ENCODE peak calls at places on chromosomes 5 and 9, in five cellular contexts. I is GM23248, Y is right atrium auricular region, V is fibroblast of mammary gland, N is breast epithelium. S is an unnamed sample.

GRCh38 chr9:109248133-109248581 is 72.7 kb downstream of the EPB41L4B start:
- DNase-seq in Y (no peak), I (peak; percentile 40), V (peak; percentile 15), N (no peak), S (peak; percentile 45)

GRCh38 chr9:136011703-136012496 is 50.7 kb upstream of the UBAC1 start:
- DNase-seq in Y (peak; percentile 90), I (peak; percentile 37), N (no peak), V (peak; percentile 77), S (peak; percentile 82)

GRCh38 chr5:168308976-168309598 is 17.6 kb downstream of the WWC1 start:
- DNase-seq in N (no peak), V (no peak), Y (no peak), I (no peak), S (no peak)

GRCh38 chr9:123335227-123335985 is 20.6 kb upstream of the CRB2 start:
- DNase-seq in V (peak; percentile 47), I (peak; percentile 93), N (no peak), Y (no peak), S (no peak)

GRCh38 chr5:68872088-68872842 is 221.5 kb upstream of the SLC30A5 start:
- DNase-seq in Y (no peak), N (no peak), V (peak; percentile 11), I (no peak), S (peak; percentile 14)

GRCh38 chr9:115413766-115414382 is 295.9 kb upstream of the TNC start:
- DNase-seq in N (no peak), Y (no peak), V (peak; percentile 30), I (peak; percentile 7), S (no peak)

GRCh38 chr9:84573098-84573497 is 96.4 kb upstream of the NTRK2 start:
- DNase-seq in I (no peak), N (no peak), V (no peak), Y (no peak), S (peak; percentile 39)

GRCh38 chr9:90034071-90034470 is 429.3 kb downstream of the GADD45G start:
- DNase-seq in Y (no peak), N (no peak), I (no peak), V (no peak), S (no peak)

GRCh38 chr5:136137497-136138220 is 5.0 kb downstream of the SMAD5 start:
- DNase-seq in I (peak; percentile 61), N (no peak), Y (no peak), V (no peak), S (no peak)

GRCh38 chr9:135081731-135082130 is 5.7 kb upstream of the OLFM1 start:
- DNase-seq in V (no peak), I (no peak), N (no peak), Y (no peak), S (no peak)

GRCh38 chr5:139460457-139460856 is 2.1 kb downstream of the ECSCR start:
- DNase-seq in I (no peak), V (no peak), Y (no peak), N (no peak), S (no peak)
- H3K4me3 ChIP-seq in I (no peak overlapping the region), V (no peak overlapping the region), Y (no peak overlapping the region), N (no peak overlapping the region), S (no peak overlapping the region)

GRCh38 chr5:177509361-177509951 is at the start of gene DOK3:
- DNase-seq in Y (no peak), I (no peak), N (no peak), V (no peak), S (peak; percentile 80)

GRCh38 chr5:177507596-177508216 is 1.9 kb downstream of the DOK3 start:
- DNase-seq in I (no peak), N (no peak), Y (no peak), V (no peak), S (no peak)

GRCh38 chr5:177509991-177510566 is 453 bp upstream of the DOK3 start:
- DNase-seq in I (no peak), Y (no peak), V (no peak), N (no peak), S (no peak)

GRCh38 chr5:177508217-177508611 is 1.4 kb downstream of the DOK3 start:
- DNase-seq in V (no peak), N (no peak), I (no peak), Y (no peak), S (no peak)

DNA sequence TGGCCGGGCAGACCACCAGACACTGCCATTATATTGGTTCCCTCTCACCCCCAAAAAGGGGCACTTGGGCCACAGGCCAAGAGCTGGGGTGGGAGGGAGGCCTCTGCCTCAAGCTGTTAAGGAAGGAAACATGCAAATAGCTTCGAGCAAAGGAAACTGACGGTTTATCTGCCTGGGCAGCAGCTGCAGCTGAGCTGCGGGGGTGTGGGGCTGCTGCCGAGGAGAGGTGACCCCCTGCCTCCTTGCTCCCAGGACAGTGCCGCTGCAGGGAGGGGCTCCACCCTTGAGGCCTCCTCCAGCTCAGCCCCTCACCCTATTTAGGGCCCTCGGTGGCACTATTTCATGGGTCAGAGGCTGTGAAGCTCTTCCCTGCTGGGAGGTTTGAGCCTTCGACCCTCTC is 789 bp downstream of the DOK3 start:
- DNase-seq in N (no peak), V (no peak), Y (no peak), I (no peak), S (no peak)
- H3K4me3 ChIP-seq in N (peak overlapping the region; percentile 40), V (no peak overlapping the region), Y (no peak overlapping the region), I (no peak overlapping the region), S (no peak overlapping the region)

GRCh38 chr5:181186902-181187499 is 18.0 kb downstream of the TRIM7 start:
- DNase-seq in V (peak; percentile 39), I (peak; percentile 58), Y (no peak), N (no peak), S (no peak)
- H3K4me3 ChIP-seq in V (peak overlapping the region; percentile 61), I (peak overlapping the region; percentile 87), Y (no peak overlapping the region), N (no peak overlapping the region), S (peak overlapping the region; percentile 83)

GRCh38 chr9:70390922-70391321 is 23.5 kb downstream of the KLF9 start:
- DNase-seq in I (no peak), N (no peak), V (peak; percentile 57), Y (peak; percentile 48), S (no peak)
- H3K4me3 ChIP-seq in I (no peak overlapping the region), N (no peak overlapping the region), V (no peak overlapping the region), Y (no peak overlapping the region), S (no peak overlapping the region)

S was measured in H7.